ENCODE peak calls at places on chromosomes 16 and 17, in six cellular contexts. L, H, T, Q, F and Z are unnamed samples.

GRCh38 chr16:49833055-49833454 is 22.9 kb downstream of the ZNF423 start:
- DNase-seq in L (no peak), H (no peak), T (no peak), Q (no peak), F (no peak), Z (no peak)

GRCh38 chr16:61797296-61797695 is 238.9 kb downstream of the CDH8 start:
- DNase-seq in L (no peak), H (no peak), T (no peak), Q (no peak), F (no peak), Z (no peak)

GRCh38 chr17:71553381-71553780 is 567.4 kb upstream of the SOX9 start:
- DNase-seq in L (no peak), H (no peak), T (no peak), Q (no peak), F (no peak), Z (no peak)

GRCh38 chr17:968812-969766 is 10.5 kb downstream of the NXN start:
- DNase-seq in L (no peak), H (no peak), T (no peak), Q (no peak), F (no peak), Z (no peak)

GRCh38 chr17:74356640-74357465 is 4.8 kb downstream of the BTBD17 start:
- DNase-seq in L (no peak), H (no peak), T (no peak), Q (no peak), F (no peak), Z (no peak)

GRCh38 chr16:5633845-5634440 is 536.3 kb upstream of the EEF2KMT start:
- DNase-seq in L (no peak), H (no peak), T (peak; percentile 24), Q (peak; percentile 2), F (no peak), Z (no peak)

GRCh38 chr16:22373662-22374310 is 633 bp downstream of the CDR2 start:
- DNase-seq in L (no peak), H (no peak), T (no peak), Q (peak; percentile 46), F (no peak), Z (peak; percentile 14)

GRCh38 chr16:48829361-48829760 is 219.4 kb upstream of the N4BP1 start:
- DNase-seq in L (no peak), H (no peak), T (no peak), Q (no peak), F (no peak), Z (no peak)

GRCh38 chr17:36529121-36529520 is 5.5 kb downstream of the MYO19 start:
- DNase-seq in L (no peak), H (no peak), T (no peak), Q (no peak), F (no peak), Z (no peak)

GRCh38 chr16:2529961-2530628 is 1.1 kb downstream of the CEMP1 start:
- DNase-seq in L (no peak), H (no peak), T (no peak), Q (no peak), F (no peak), Z (no peak)

GRCh38 chr17:77454560-77455095 is 313.9 kb downstream of the SEC14L1 start:
- DNase-seq in L (no peak), H (no peak), T (no peak), Q (no peak), F (no peak), Z (no peak)

GRCh38 chr17:44444735-44445105 is 55.3 kb upstream of the ITGA2B start:
- DNase-seq in L (no peak), H (no peak), T (no peak), Q (no peak), F (no peak), Z (no peak)

GRCh38 chr16:590165-590874 is 454 bp downstream of the RAB40C start:
- DNase-seq in L (no peak), H (no peak), T (no peak), Q (no peak), F (no peak), Z (no peak)

GRCh38 chr16:66603537-66604375 is 748 bp upstream of the CMTM3 start:
- DNase-seq in L (peak; percentile 55), H (peak; percentile 57), T (peak; percentile 35), Q (peak; percentile 41), F (no peak), Z (peak; percentile 77)

GRCh38 chr17:76528156-76528527 is 9.4 kb downstream of the CYGB start:
- DNase-seq in L (no peak), H (no peak), T (no peak), Q (no peak), F (no peak), Z (no peak)

GRCh38 chr16:86306811-86307517 is 203.4 kb upstream of the FOXF1 start:
- DNase-seq in L (no peak), H (no peak), T (no peak), Q (no peak), F (no peak), Z (no peak)

GRCh38 chr17:38465420-38466345 is 37.4 kb downstream of the ARHGAP23 start:
- DNase-seq in L (no peak), H (no peak), T (no peak), Q (no peak), F (no peak), Z (no peak)

GRCh38 chr16:1950559-1950958 is 3.9 kb downstream of the RPL3L start:
- DNase-seq in L (no peak), H (no peak), T (no peak), Q (no peak), F (no peak), Z (no peak)

GRCh38 chr17:37726891-37727780 is 17.7 kb downstream of the HNF1B start:
- DNase-seq in L (no peak), H (no peak), T (no peak), Q (no peak), F (no peak), Z (no peak)

GRCh38 chr17:16419074-16419928 is 3.9 kb downstream of the TRPV2 start:
- DNase-seq in L (no peak), H (no peak), T (no peak), Q (peak; percentile 90), F (peak; percentile 85), Z (no peak)

GRCh38 chr17:45138911-45139532 is 3.5 kb downstream of the ACBD4 start:
- DNase-seq in L (no peak), H (no peak), T (no peak), Q (peak; percentile 38), F (no peak), Z (no peak)

GRCh38 chr16:89325861-89326471 is 108.5 kb downstream of the ZNF778 start:
- DNase-seq in L (no peak), H (no peak), T (peak; percentile 33), Q (no peak), F (no peak), Z (no peak)

GRCh38 chr17:42281571-42282096 is 5.4 kb upstream of the STAT5B start:
- DNase-seq in L (no peak), H (no peak), T (peak; percentile 71), Q (peak; percentile 86), F (peak; percentile 77), Z (peak; percentile 8)

GRCh38 chr17:55903028-55903690 is 152.3 kb downstream of the PCTP start:
- DNase-seq in L (no peak), H (no peak), T (no peak), Q (no peak), F (no peak), Z (no peak)

GRCh38 chr16:76387994-76388393 is 110.8 kb downstream of the CNTNAP4 start:
- DNase-seq in L (no peak), H (no peak), T (no peak), Q (no peak), F (no peak), Z (no peak)

GRCh38 chr17:63954402-63955063 is 18.2 kb downstream of the SCN4A start:
- DNase-seq in L (no peak), H (no peak), T (peak; percentile 16), Q (peak; percentile 17), F (peak; percentile 87), Z (no peak)

GRCh38 chr17:21025446-21025845 is 17.4 kb downstream of the USP22 start:
- DNase-seq in L (no peak), H (no peak), T (no peak), Q (no peak), F (no peak), Z (no peak)

GRCh38 chr16:85955566-85955965 is 56.6 kb downstream of the IRF8 start:
- DNase-seq in L (no peak), H (no peak), T (no peak), Q (no peak), F (no peak), Z (no peak)

GRCh38 chr17:7549401-7550055 is 670 bp downstream of the TNFSF12 start:
- DNase-seq in L (peak; percentile 12), H (no peak), T (no peak), Q (no peak), F (no peak), Z (no peak)

GRCh38 chr16:7420843-7421242 is 88.2 kb downstream of the RBFOX1 start:
- DNase-seq in L (no peak), H (no peak), T (no peak), Q (no peak), F (no peak), Z (no peak)